ENCODE peak calls at places on chromosome 9, in nine cellular contexts. P, Q, G, R, B, Y, H, N and T are unnamed samples.

GRCh38 chr9:91422832-91423711 is 560 bp downstream of the NFIL3 start:
- DNase-seq in P (peak; percentile 71), Q (peak; percentile 60), G (peak; percentile 81), R (peak; percentile 32), B (peak; percentile 72), Y (no peak), H (peak; percentile 35), N (no peak), T (no peak)

GRCh38 chr9:17795708-17796107 is 216.8 kb downstream of the SH3GL2 start:
- DNase-seq in P (no peak), Q (no peak), G (no peak), R (no peak), B (no peak), Y (no peak), H (no peak), N (no peak), T (no peak)

GRCh38 chr9:14310247-14310646 is 3.7 kb downstream of the NFIB start:
- DNase-seq in P (no peak), Q (no peak), G (no peak), R (no peak), B (no peak), Y (no peak), H (no peak), N (no peak), T (no peak)

GRCh38 chr9:134442486-134443168 is 116.4 kb downstream of the RXRA start:
- DNase-seq in P (no peak), Q (peak; percentile 35), G (no peak), R (no peak), B (no peak), Y (no peak), H (no peak), N (no peak), T (no peak)

GRCh38 chr9:133342570-133342969 is 5.4 kb downstream of the MED22 start:
- DNase-seq in P (no peak), Q (no peak), G (no peak), R (no peak), B (no peak), Y (no peak), H (no peak), N (no peak), T (no peak)

GRCh38 chr9:79674052-79674777 is 102.5 kb downstream of the TLE4 start:
- DNase-seq in P (no peak), Q (no peak), G (no peak), R (no peak), B (no peak), Y (no peak), H (no peak), N (no peak), T (no peak)

GRCh38 chr9:69097053-69097452 is 61.5 kb downstream of the FXN start:
- DNase-seq in P (no peak), Q (no peak), G (peak; percentile 92), R (no peak), B (no peak), Y (peak; percentile 82), H (no peak), N (no peak), T (peak; percentile 90)

GRCh38 chr9:88874391-88874790 is 116.9 kb upstream of the S1PR3 start:
- DNase-seq in P (no peak), Q (no peak), G (peak; percentile 18), R (no peak), B (no peak), Y (no peak), H (no peak), N (no peak), T (no peak)

GRCh38 chr9:70563437-70564204 is 149.2 kb upstream of the KLF9 start:
- DNase-seq in P (no peak), Q (no peak), G (peak; percentile 57), R (no peak), B (peak; percentile 64), Y (peak; percentile 56), H (no peak), N (no peak), T (no peak)

GRCh38 chr9:129558063-129558550 is 62.8 kb downstream of the C9orf50 start:
- DNase-seq in P (no peak), Q (no peak), G (no peak), R (no peak), B (no peak), Y (no peak), H (no peak), N (no peak), T (no peak)

GRCh38 chr9:105510024-105510423 is 47.9 kb upstream of the FKTN start:
- DNase-seq in P (no peak), Q (no peak), G (peak; percentile 74), R (no peak), B (peak; percentile 39), Y (peak; percentile 19), H (no peak), N (no peak), T (no peak)

GRCh38 chr9:89786650-89787049 is 181.8 kb downstream of the GADD45G start:
- DNase-seq in P (no peak), Q (no peak), G (peak; percentile 45), R (no peak), B (no peak), Y (no peak), H (no peak), N (no peak), T (no peak)